ENCODE peak calls at places on chromosomes 16 and 17, in six cellular contexts. One of them, this sample, is unnamed. For H3K4me1, the result is how much of the 10 kb centered on the place peaks cover.

GRCh38 chr17:43406676-43407645 is 8.2 kb downstream of the ARL4D start:
- DNase-seq in Caco-2: no peak
- DNase-seq in left ventricle myocardium inferior: no peak
- DNase-seq in neural progenitor cell: no peak
- DNase-seq in heart right ventricle: no peak
- DNase-seq in gastrocnemius medialis: no peak
- DNase-seq in this sample: no peak

GRCh38 chr16:72073831-72074230 is 10.8 kb downstream of the HPR start:
- DNase-seq in Caco-2: no peak
- DNase-seq in heart right ventricle: peak
- DNase-seq in left ventricle myocardium inferior: peak
- DNase-seq in neural progenitor cell: no peak
- DNase-seq in gastrocnemius medialis: peak
- DNase-seq in this sample: no peak

GRCh38 chr17:17579691-17580090 is 11.8 kb downstream of the PEMT start:
- DNase-seq in Caco-2: no peak
- DNase-seq in heart right ventricle: no peak
- DNase-seq in left ventricle myocardium inferior: no peak
- DNase-seq in neural progenitor cell: no peak
- DNase-seq in gastrocnemius medialis: no peak
- DNase-seq in this sample: no peak

GRCh38 chr16:89023621-89024511 is 46.9 kb upstream of the CBFA2T3 start:
- DNase-seq in left ventricle myocardium inferior: peak
- DNase-seq in gastrocnemius medialis: no peak
- DNase-seq in heart right ventricle: no peak
- DNase-seq in neural progenitor cell: no peak
- DNase-seq in Caco-2: no peak
- DNase-seq in this sample: no peak

GRCh38 chr16:89808453-89808939 is 8.0 kb downstream of the FANCA start:
- DNase-seq in neural progenitor cell: no peak
- DNase-seq in heart right ventricle: no peak
- DNase-seq in gastrocnemius medialis: no peak
- DNase-seq in left ventricle myocardium inferior: no peak
- DNase-seq in Caco-2: no peak
- DNase-seq in this sample: no peak

GRCh38 chr17:49580981-49581644 is 5.4 kb downstream of the NXPH3 start:
- DNase-seq in neural progenitor cell: no peak
- DNase-seq in heart right ventricle: no peak
- DNase-seq in gastrocnemius medialis: no peak
- DNase-seq in Caco-2: peak
- DNase-seq in left ventricle myocardium inferior: no peak
- DNase-seq in this sample: no peak

GRCh38 chr16:55499951-55500350 is 8.9 kb upstream of the LPCAT2 start:
- DNase-seq in Caco-2: no peak
- DNase-seq in neural progenitor cell: peak
- DNase-seq in gastrocnemius medialis: no peak
- DNase-seq in left ventricle myocardium inferior: no peak
- DNase-seq in heart right ventricle: no peak
- DNase-seq in this sample: peak

GRCh38 chr16:68994324-68994723 is 111.1 kb upstream of the HAS3 start:
- DNase-seq in gastrocnemius medialis: no peak
- DNase-seq in left ventricle myocardium inferior: no peak
- DNase-seq in neural progenitor cell: no peak
- DNase-seq in heart right ventricle: no peak
- DNase-seq in Caco-2: no peak
- DNase-seq in this sample: no peak

GRCh38 chr16:22186517-22186916 is 19.6 kb upstream of the EEF2K start:
- DNase-seq in Caco-2: no peak
- DNase-seq in gastrocnemius medialis: no peak
- DNase-seq in neural progenitor cell: peak
- DNase-seq in heart right ventricle: no peak
- DNase-seq in left ventricle myocardium inferior: no peak
- DNase-seq in this sample: no peak

GRCh38 chr16:11819798-11820197 is 22.7 kb upstream of the ZC3H7A start:
- DNase-seq in Caco-2: no peak
- DNase-seq in left ventricle myocardium inferior: no peak
- DNase-seq in gastrocnemius medialis: no peak
- DNase-seq in heart right ventricle: no peak
- DNase-seq in neural progenitor cell: no peak
- DNase-seq in this sample: no peak

GRCh38 chr16:67100569-67101300 is 9.0 kb upstream of the PHAF1 start:
- DNase-seq in neural progenitor cell: no peak
- DNase-seq in left ventricle myocardium inferior: no peak
- DNase-seq in Caco-2: no peak
- DNase-seq in heart right ventricle: no peak
- DNase-seq in gastrocnemius medialis: no peak
- DNase-seq in this sample: no peak

GRCh38 chr17:8621585-8621984 is 8.9 kb downstream of the MYH10 start:
- DNase-seq in heart right ventricle: no peak
- DNase-seq in left ventricle myocardium inferior: no peak
- DNase-seq in Caco-2: no peak
- DNase-seq in neural progenitor cell: no peak
- DNase-seq in gastrocnemius medialis: no peak
- DNase-seq in this sample: no peak

GRCh38 chr17:81941484-81942166 is 4.5 kb upstream of the PYCR1 start:
- DNase-seq in Caco-2: no peak
- DNase-seq in left ventricle myocardium inferior: peak
- DNase-seq in gastrocnemius medialis: peak
- DNase-seq in heart right ventricle: peak
- DNase-seq in neural progenitor cell: peak
- DNase-seq in this sample: no peak

GRCh38 chr16:53090591-53091507 is 36.1 kb downstream of the CHD9 start:
- DNase-seq in neural progenitor cell: peak
- DNase-seq in gastrocnemius medialis: peak
- DNase-seq in left ventricle myocardium inferior: peak
- DNase-seq in heart right ventricle: peak
- DNase-seq in Caco-2: no peak
- DNase-seq in this sample: peak

GRCh38 chr17:35368086-35368824 is 5.2 kb downstream of the SLFN11 start:
- DNase-seq in left ventricle myocardium inferior: no peak
- DNase-seq in neural progenitor cell: no peak
- DNase-seq in Caco-2: no peak
- DNase-seq in gastrocnemius medialis: no peak
- DNase-seq in heart right ventricle: peak
- DNase-seq in this sample: peak

GRCh38 chr16:17318200-17318599 is 152.6 kb downstream of the XYLT1 start:
- DNase-seq in heart right ventricle: no peak
- DNase-seq in gastrocnemius medialis: peak
- DNase-seq in Caco-2: no peak
- DNase-seq in left ventricle myocardium inferior: no peak
- DNase-seq in neural progenitor cell: no peak
- DNase-seq in this sample: no peak

GRCh38 chr17:61997649-61998048 is 67.4 kb downstream of the MED13 start:
- DNase-seq in left ventricle myocardium inferior: no peak
- DNase-seq in heart right ventricle: no peak
- DNase-seq in neural progenitor cell: no peak
- DNase-seq in gastrocnemius medialis: no peak
- DNase-seq in Caco-2: no peak
- DNase-seq in this sample: no peak

GRCh38 chr16:49755716-49756115 is 100.2 kb downstream of the ZNF423 start:
- DNase-seq in left ventricle myocardium inferior: no peak
- DNase-seq in gastrocnemius medialis: no peak
- DNase-seq in neural progenitor cell: no peak
- DNase-seq in heart right ventricle: no peak
- DNase-seq in Caco-2: no peak
- DNase-seq in this sample: no peak

GRCh38 chr17:7883781-7884386 is 4.7 kb upstream of the CHD3 start:
- DNase-seq in Caco-2: no peak
- DNase-seq in left ventricle myocardium inferior: no peak
- DNase-seq in neural progenitor cell: no peak
- DNase-seq in gastrocnemius medialis: no peak
- DNase-seq in heart right ventricle: no peak
- DNase-seq in this sample: no peak

GRCh38 chr16:50711862-50712567 is 18.6 kb downstream of the NOD2 start:
- DNase-seq in heart right ventricle: peak
- DNase-seq in left ventricle myocardium inferior: peak
- DNase-seq in neural progenitor cell: no peak
- DNase-seq in Caco-2: no peak
- DNase-seq in gastrocnemius medialis: peak
- DNase-seq in this sample: no peak

GRCh38 chr17:45093444-45094110 is 32.5 kb downstream of the NMT1 start:
- DNase-seq in left ventricle myocardium inferior: peak
- DNase-seq in gastrocnemius medialis: peak
- DNase-seq in Caco-2: no peak
- DNase-seq in neural progenitor cell: no peak
- DNase-seq in heart right ventricle: peak
- DNase-seq in this sample: no peak

DNA sequence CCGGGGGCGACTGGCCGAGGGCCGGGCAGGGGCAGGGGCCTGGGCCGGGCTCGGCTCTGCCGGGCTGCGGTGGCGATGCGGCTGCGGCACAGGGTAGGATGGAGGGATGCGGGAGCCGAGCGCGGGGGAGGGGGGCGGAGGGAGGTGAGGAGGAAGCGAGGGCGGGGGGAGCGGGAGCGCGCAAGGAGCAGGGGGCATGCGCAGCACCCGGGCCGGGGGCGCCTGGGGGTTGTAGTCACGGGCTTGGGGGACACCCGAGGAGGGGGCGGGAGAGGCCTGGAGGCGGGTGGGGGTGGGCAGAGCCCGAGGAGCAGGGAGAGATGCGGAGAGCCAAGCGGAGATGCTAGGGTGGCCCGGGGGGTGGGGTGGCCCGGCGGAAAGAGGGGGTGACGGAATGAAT is at the start of gene STX1B:
- DNase-seq in Caco-2: no peak
- DNase-seq in heart right ventricle: no peak
- DNase-seq in left ventricle myocardium inferior: no peak
- DNase-seq in neural progenitor cell: peak
- DNase-seq in gastrocnemius medialis: no peak
- DNase-seq in this sample: no peak
- H3K4me1 ChIP-seq in Caco-2: under half
- H3K4me1 ChIP-seq in heart right ventricle: under half
- H3K4me1 ChIP-seq in left ventricle myocardium inferior: under half
- H3K4me1 ChIP-seq in neural progenitor cell: under half
- H3K4me1 ChIP-seq in gastrocnemius medialis: under half
- H3K4me1 ChIP-seq in this sample: under half

GRCh38 chr16:19601083-19601976 is 45.8 kb downstream of the VPS35L start:
- DNase-seq in left ventricle myocardium inferior: no peak
- DNase-seq in Caco-2: no peak
- DNase-seq in gastrocnemius medialis: no peak
- DNase-seq in heart right ventricle: no peak
- DNase-seq in neural progenitor cell: peak
- DNase-seq in this sample: peak

GRCh38 chr16:19595043-19595767 is 39.7 kb downstream of the VPS35L start:
- DNase-seq in gastrocnemius medialis: no peak
- DNase-seq in neural progenitor cell: no peak
- DNase-seq in Caco-2: peak
- DNase-seq in heart right ventricle: peak
- DNase-seq in left ventricle myocardium inferior: peak
- DNase-seq in this sample: no peak

GRCh38 chr16:19598805-19599204 is 43.3 kb downstream of the VPS35L start:
- DNase-seq in Caco-2: no peak
- DNase-seq in gastrocnemius medialis: no peak
- DNase-seq in left ventricle myocardium inferior: no peak
- DNase-seq in heart right ventricle: no peak
- DNase-seq in neural progenitor cell: no peak
- DNase-seq in this sample: no peak

GRCh38 chr16:19604911-19605310 is 49.4 kb downstream of the VPS35L start:
- DNase-seq in neural progenitor cell: no peak
- DNase-seq in gastrocnemius medialis: no peak
- DNase-seq in left ventricle myocardium inferior: no peak
- DNase-seq in heart right ventricle: no peak
- DNase-seq in Caco-2: no peak
- DNase-seq in this sample: no peak

GRCh38 chr16:19599968-19600716 is 44.6 kb downstream of the VPS35L start:
- DNase-seq in gastrocnemius medialis: no peak
- DNase-seq in Caco-2: no peak
- DNase-seq in heart right ventricle: no peak
- DNase-seq in left ventricle myocardium inferior: no peak
- DNase-seq in neural progenitor cell: no peak
- DNase-seq in this sample: no peak
- H3K4me1 ChIP-seq in gastrocnemius medialis: under half
- H3K4me1 ChIP-seq in Caco-2: under half
- H3K4me1 ChIP-seq in heart right ventricle: under half
- H3K4me1 ChIP-seq in left ventricle myocardium inferior: under half
- H3K4me1 ChIP-seq in neural progenitor cell: under half
- H3K4me1 ChIP-seq in this sample: under half

GRCh38 chr17:1001640-1002411 is 4.9 kb downstream of the TIMM22 start:
- DNase-seq in Caco-2: no peak
- DNase-seq in left ventricle myocardium inferior: no peak
- DNase-seq in heart right ventricle: no peak
- DNase-seq in neural progenitor cell: no peak
- DNase-seq in gastrocnemius medialis: peak
- DNase-seq in this sample: peak
- H3K4me1 ChIP-seq in Caco-2: under half
- H3K4me1 ChIP-seq in left ventricle myocardium inferior: half or more
- H3K4me1 ChIP-seq in heart right ventricle: half or more
- H3K4me1 ChIP-seq in neural progenitor cell: under half
- H3K4me1 ChIP-seq in gastrocnemius medialis: half or more
- H3K4me1 ChIP-seq in this sample: under half

GRCh38 chr16:57379579-57379978 is 7.3 kb downstream of the CX3CL1 start:
- DNase-seq in gastrocnemius medialis: no peak
- DNase-seq in Caco-2: no peak
- DNase-seq in left ventricle myocardium inferior: no peak
- DNase-seq in heart right ventricle: no peak
- DNase-seq in neural progenitor cell: no peak
- DNase-seq in this sample: no peak

GRCh38 chr16:57381791-57382534 is 9.7 kb downstream of the CX3CL1 start:
- DNase-seq in heart right ventricle: no peak
- DNase-seq in left ventricle myocardium inferior: no peak
- DNase-seq in Caco-2: no peak
- DNase-seq in neural progenitor cell: no peak
- DNase-seq in gastrocnemius medialis: no peak
- DNase-seq in this sample: no peak

GRCh38 chr16:57383276-57384247 is 11.3 kb downstream of the CX3CL1 start:
- DNase-seq in heart right ventricle: no peak
- DNase-seq in Caco-2: peak
- DNase-seq in neural progenitor cell: no peak
- DNase-seq in gastrocnemius medialis: no peak
- DNase-seq in left ventricle myocardium inferior: no peak
- DNase-seq in this sample: peak

GRCh38 chr16:57382535-57383275 is 10.4 kb downstream of the CX3CL1 start:
- DNase-seq in heart right ventricle: no peak
- DNase-seq in gastrocnemius medialis: no peak
- DNase-seq in Caco-2: no peak
- DNase-seq in left ventricle myocardium inferior: no peak
- DNase-seq in neural progenitor cell: no peak
- DNase-seq in this sample: no peak

DNA sequence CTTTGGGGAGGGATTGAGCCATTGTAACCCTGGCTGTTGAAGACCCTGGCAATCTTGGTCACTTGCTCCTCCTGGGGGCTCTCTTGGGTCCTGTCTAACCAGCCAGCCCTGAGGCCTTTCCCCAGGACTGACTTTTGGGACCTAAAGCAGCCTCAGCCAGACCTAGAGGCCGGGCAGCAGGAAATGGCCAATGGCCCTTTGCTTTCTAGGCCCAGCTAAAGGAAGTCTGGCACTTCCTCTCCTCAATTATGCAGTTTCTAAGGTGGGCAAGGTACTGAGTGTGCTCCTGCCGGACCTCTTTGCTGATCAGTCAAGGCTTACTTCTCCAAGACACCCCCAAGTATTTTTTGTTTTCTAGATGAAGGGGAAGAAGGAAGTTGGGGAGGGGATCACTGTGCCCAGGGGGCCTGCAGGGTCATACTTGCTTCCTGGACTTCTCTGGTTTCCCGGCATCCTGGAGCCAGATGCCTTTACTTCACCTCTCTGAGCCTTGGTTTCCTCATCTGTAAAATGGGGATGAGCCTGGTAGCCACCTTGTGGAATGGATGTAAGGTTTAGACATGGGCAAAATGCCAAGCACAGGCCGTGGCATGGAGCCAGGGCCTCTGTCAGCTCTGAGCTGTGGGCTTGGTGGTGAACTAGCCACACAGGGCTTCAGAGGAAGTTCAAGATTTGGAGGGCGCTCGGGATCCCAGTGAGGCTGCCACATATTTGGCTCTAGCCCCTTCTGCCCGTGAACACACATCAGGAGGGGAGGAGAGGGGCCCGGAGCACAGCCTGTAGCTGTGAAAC is 8.6 kb downstream of the CX3CL1 start:
- DNase-seq in Caco-2: no peak
- DNase-seq in left ventricle myocardium inferior: peak
- DNase-seq in gastrocnemius medialis: no peak
- DNase-seq in heart right ventricle: no peak
- DNase-seq in neural progenitor cell: no peak
- DNase-seq in this sample: no peak
- H3K4me1 ChIP-seq in Caco-2: under half
- H3K4me1 ChIP-seq in left ventricle myocardium inferior: half or more
- H3K4me1 ChIP-seq in gastrocnemius medialis: under half
- H3K4me1 ChIP-seq in heart right ventricle: half or more
- H3K4me1 ChIP-seq in neural progenitor cell: under half
- H3K4me1 ChIP-seq in this sample: under half

This sample was measured in colonic mucosa.